ENCODE peak calls at places on chromosomes 16 and 17, in eight cellular contexts. Q is fibroblast of the aortic adventitia, G is EL, D is transverse colon, O is GF-D8, W is HTR-8/SVneo, E is G401, M is cardiac fibroblast. R is an unnamed sample.

GRCh38 chr16:81715358-81716196 is 63.5 kb upstream of the PLCG2 start:
- DNase-seq in D (no peak), O (no peak), M (no peak), Q (no peak), E (no peak), W (no peak), G (no peak), R (no peak)

GRCh38 chr17:40316571-40317344 is 7.8 kb downstream of the RARA start:
- DNase-seq in G (peak; percentile 90), Q (peak; percentile 70), M (peak; percentile 85), W (peak; percentile 83), E (no peak), D (peak; percentile 72), O (no peak), R (no peak)

GRCh38 chr17:45404870-45405249 is 27.8 kb downstream of the ARHGAP27 start:
- DNase-seq in O (no peak), E (no peak), D (no peak), G (no peak), Q (no peak), M (no peak), W (no peak), R (no peak)

GRCh38 chr17:63476857-63477470 is at the start of gene ACE:
- DNase-seq in D (peak; percentile 81), G (peak; percentile 32), O (no peak), M (no peak), Q (no peak), E (peak; percentile 30), W (peak; percentile 49), R (no peak)

GRCh38 chr16:10668322-10669045 is 26.2 kb downstream of the TEKT5 start:
- DNase-seq in W (peak; percentile 48), D (no peak), O (no peak), Q (peak; percentile 19), G (peak; percentile 31), M (peak; percentile 5), E (peak; percentile 7), R (no peak)

GRCh38 chr17:35947156-35947585 is 3.7 kb upstream of the LYZL6 start:
- DNase-seq in M (peak; percentile 54), Q (peak; percentile 38), O (peak; percentile 1), E (peak; percentile 27), G (peak; percentile 57), D (peak; percentile 62), W (peak; percentile 56), R (no peak)

GRCh38 chr16:85312642-85313540 is 200.6 kb upstream of the CIBAR2 start:
- DNase-seq in W (no peak), M (no peak), G (no peak), Q (no peak), E (no peak), O (no peak), D (no peak), R (no peak)

GRCh38 chr16:23670137-23670776 is 8.4 kb upstream of the PLK1 start:
- DNase-seq in G (peak; percentile 84), E (no peak), W (no peak), Q (peak; percentile 77), O (no peak), M (peak; percentile 89), D (no peak), R (no peak)

GRCh38 chr17:32567511-32567910 is 80.7 kb downstream of the CDK5R1 start:
- DNase-seq in W (no peak), Q (no peak), G (no peak), D (no peak), E (no peak), O (no peak), M (no peak), R (no peak)

GRCh38 chr17:59330314-59330942 is 1.0 kb upstream of the YPEL2 start:
- DNase-seq in E (peak; percentile 82), G (no peak), M (no peak), Q (no peak), D (peak; percentile 84), W (no peak), O (no peak), R (no peak)

GRCh38 chr16:22844426-22844825 is 30.5 kb downstream of the HS3ST2 start:
- DNase-seq in W (no peak), D (no peak), O (no peak), Q (no peak), M (no peak), E (no peak), G (no peak), R (no peak)

GRCh38 chr16:80614908-80615696 is 74.3 kb downstream of the DYNLRB2 start:
- DNase-seq in G (peak; percentile 94), O (no peak), M (peak; percentile 95), Q (peak; percentile 33), W (peak; percentile 95), E (no peak), D (no peak), R (no peak)

GRCh38 chr17:17300624-17301568 is 2.3 kb upstream of the NT5M start:
- DNase-seq in D (peak; percentile 52), W (no peak), E (peak; percentile 71), G (peak; percentile 71), Q (peak; percentile 37), O (no peak), M (peak; percentile 48), R (no peak)

GRCh38 chr16:66647866-66648265 is 43.4 kb downstream of the CMTM3 start:
- DNase-seq in G (no peak), W (no peak), E (no peak), O (no peak), D (no peak), M (no peak), Q (no peak), R (no peak)

GRCh38 chr17:42017866-42018200 is 594 bp upstream of the DNAJC7 start:
- DNase-seq in O (no peak), G (no peak), Q (no peak), M (no peak), E (no peak), W (no peak), D (no peak), R (no peak)

GRCh38 chr17:30363715-30364202 is 15.0 kb upstream of the CPD start:
- DNase-seq in D (peak; percentile 46), M (peak; percentile 85), E (no peak), O (peak; percentile 75), Q (peak; percentile 49), W (no peak), G (peak; percentile 74), R (peak; percentile 84)

GRCh38 chr16:839643-840408 is 39.3 kb upstream of the GNG13 start:
- DNase-seq in E (no peak), G (no peak), Q (no peak), O (no peak), M (no peak), W (no peak), D (no peak), R (no peak)

GRCh38 chr17:38428643-38429371 is 543 bp downstream of the ARHGAP23 start:
- DNase-seq in G (peak; percentile 77), D (peak; percentile 50), M (peak; percentile 42), Q (peak; percentile 61), O (peak; percentile 42), W (peak; percentile 83), E (no peak), R (no peak)

GRCh38 chr17:79258042-79258441 is 183.4 kb downstream of the ENGASE start:
- DNase-seq in W (no peak), O (no peak), M (no peak), G (no peak), D (no peak), Q (no peak), E (peak; percentile 63), R (no peak)

GRCh38 chr17:53148058-53148457 is 674.7 kb upstream of the KIF2B start:
- DNase-seq in E (no peak), D (no peak), O (no peak), W (no peak), G (no peak), M (no peak), Q (no peak), R (no peak)

GRCh38 chr16:66406534-66407368 is 20.3 kb upstream of the BEAN1 start:
- DNase-seq in E (peak; percentile 88), Q (peak; percentile 70), W (peak; percentile 84), M (peak; percentile 79), G (peak; percentile 79), O (no peak), D (peak; percentile 87), R (no peak)

GRCh38 chr16:79045191-79045590 is 555.3 kb downstream of the MAF start:
- DNase-seq in D (no peak), G (no peak), W (no peak), Q (no peak), E (peak; percentile 87), M (no peak), O (no peak), R (no peak)

GRCh38 chr17:48745381-48746275 is 17.1 kb upstream of the HOXB13 start:
- DNase-seq in O (no peak), D (no peak), G (no peak), W (no peak), E (no peak), M (no peak), Q (no peak), R (no peak)

GRCh38 chr17:78558181-78558850 is 18.9 kb downstream of the DNAH17 start:
- DNase-seq in D (no peak), M (peak; percentile 39), W (no peak), Q (no peak), G (no peak), E (no peak), O (no peak), R (no peak)

GRCh38 chr16:28822520-28823290 is at the start of gene ATXN2L:
- DNase-seq in E (peak; percentile 93), O (peak; percentile 69), G (peak; percentile 94), D (peak; percentile 95), W (peak; percentile 79), Q (peak; percentile 95), M (peak; percentile 97), R (no peak)

GRCh38 chr16:89505204-89506112 is 2.7 kb upstream of the SPG7 start:
- DNase-seq in Q (peak; percentile 89), D (peak; percentile 97), M (peak; percentile 97), E (no peak), W (peak; percentile 62), G (peak; percentile 94), O (peak; percentile 96), R (peak; percentile 88)

GRCh38 chr16:55555436-55555835 is 11.0 kb upstream of the CAPNS2 start:
- DNase-seq in G (peak; percentile 38), E (no peak), D (no peak), W (no peak), M (peak; percentile 56), Q (no peak), O (no peak), R (no peak)

GRCh38 chr17:50318551-50319310 is 27.2 kb upstream of the XYLT2 start:
- DNase-seq in W (no peak), O (no peak), D (no peak), M (no peak), E (no peak), Q (no peak), G (no peak), R (no peak)

GRCh38 chr16:65386707-65387106 is 264.8 kb upstream of the CDH11 start:
- DNase-seq in Q (no peak), G (no peak), M (no peak), W (no peak), E (no peak), O (no peak), D (no peak), R (no peak)

GRCh38 chr16:23016372-23016771 is 132.9 kb downstream of the USP31 start:
- DNase-seq in Q (no peak), W (no peak), M (no peak), G (no peak), D (peak; percentile 29), E (no peak), O (no peak), R (no peak)

GRCh38 chr16:8831450-8832382 is 34.1 kb downstream of the PMM2 start:
- DNase-seq in D (no peak), Q (no peak), M (no peak), G (no peak), O (no peak), E (no peak), W (no peak), R (no peak)

GRCh38 chr17:8161289-8162231 is 1.2 kb downstream of the VAMP2 start:
- DNase-seq in Q (no peak), O (no peak), W (no peak), G (no peak), D (no peak), E (no peak), M (no peak), R (no peak)

R was measured in SIG-M5.